ENCODE peak calls at places on chromosomes 1 and 21, in nine cellular contexts. C is NCI-H2081, J is NCI-H69, F is esophagus squamous epithelium, W is breast epithelium, H is ovary, D is GM23248, X is progenitor cell of endocrine pancreas, Z is right cardiac atrium. U is an unnamed sample.
A peak's percentile ranks its signal among the peaks of the same experiment; 100 is the strongest.

GRCh38 chr1:159170639-159171038 is 776 bp upstream of the CADM3 start:
- DNase-seq in W (no peak), F (no peak), Z (no peak), X (no peak), J (no peak), C (no peak), D (no peak), H (no peak), U (no peak)

GRCh38 chr21:42148097-42148496 is 70.8 kb upstream of the ABCG1 start:
- DNase-seq in X (no peak), W (no peak), Z (no peak), H (no peak), F (no peak), J (no peak), C (no peak), D (no peak), U (no peak)

GRCh38 chr1:202923533-202923932 is 3.5 kb downstream of the KLHL12 start:
- DNase-seq in Z (no peak), J (peak; percentile 72), C (peak; percentile 90), D (no peak), H (no peak), W (no peak), X (no peak), F (no peak), U (no peak)

GRCh38 chr1:68293122-68293521 is 60.8 kb upstream of the WLS start:
- DNase-seq in X (no peak), H (no peak), W (no peak), C (no peak), J (no peak), Z (no peak), F (no peak), D (peak; percentile 10), U (no peak)

GRCh38 chr1:203307690-203308126 is 2.4 kb downstream of the BTG2 start:
- DNase-seq in H (peak; percentile 31), F (no peak), D (no peak), Z (no peak), W (no peak), X (no peak), J (no peak), C (no peak), U (no peak)

GRCh38 chr21:14383596-14384210 is 757 bp upstream of the HSPA13 start:
- DNase-seq in Z (no peak), H (no peak), X (no peak), W (no peak), C (no peak), D (peak; percentile 60), J (peak; percentile 60), F (no peak), U (no peak)

GRCh38 chr1:226532553-226532952 is 16.0 kb upstream of the STUM start:
- DNase-seq in F (no peak), Z (no peak), W (no peak), J (no peak), C (no peak), D (no peak), X (no peak), H (no peak), U (no peak)

GRCh38 chr1:176656257-176656995 is 193.5 kb downstream of the PAPPA2 start:
- DNase-seq in W (no peak), D (peak; percentile 96), Z (no peak), X (no peak), J (no peak), H (no peak), C (no peak), F (no peak), U (no peak)

GRCh38 chr1:37824001-37824400 is 16.0 kb upstream of the YRDC start:
- DNase-seq in J (no peak), C (no peak), Z (no peak), H (no peak), F (no peak), D (no peak), X (no peak), W (no peak), U (no peak)

GRCh38 chr1:55384589-55385136 is 169.5 kb upstream of the USP24 start:
- DNase-seq in W (no peak), D (no peak), C (no peak), H (no peak), Z (no peak), X (no peak), F (no peak), J (peak; percentile 6), U (no peak)

GRCh38 chr21:39340687-39341086 is 8.2 kb downstream of the HMGN1 start:
- DNase-seq in Z (no peak), X (no peak), W (no peak), C (no peak), D (no peak), H (no peak), J (no peak), F (no peak), U (no peak)

GRCh38 chr1:212652609-212653008 is 44.0 kb downstream of the ATF3 start:
- DNase-seq in D (no peak), Z (no peak), J (no peak), C (no peak), F (no peak), X (no peak), H (no peak), W (no peak), U (no peak)

GRCh38 chr1:161287482-161288054 is 22.2 kb downstream of the MPZ start:
- DNase-seq in W (no peak), J (no peak), X (no peak), F (no peak), Z (no peak), D (no peak), H (no peak), C (no peak), U (no peak)

GRCh38 chr21:42061866-42062542 is 9.1 kb upstream of the UMODL1 start:
- DNase-seq in D (peak; percentile 20), W (no peak), X (no peak), H (no peak), F (no peak), J (peak; percentile 68), Z (peak; percentile 56), C (no peak), U (no peak)

GRCh38 chr1:199308349-199308846 is 669.6 kb downstream of the PTPRC start:
- DNase-seq in D (no peak), J (no peak), H (no peak), Z (no peak), F (no peak), W (no peak), X (no peak), C (no peak), U (no peak)

GRCh38 chr1:111253876-111254275 is 26.4 kb downstream of the CHI3L2 start:
- DNase-seq in C (no peak), Z (no peak), J (no peak), X (no peak), H (no peak), F (no peak), W (no peak), D (no peak), U (no peak)

U was measured in mesothelial cell of epicardium.